ENCODE peak calls at places on chromosomes 6 and 20, in four cellular contexts. X is IMR-90, A is K562, J is HepG2. E is an unnamed sample.

GRCh38 chr6:132147530-132148011 is 196.4 kb upstream of the CCN2 start:
- DNase-seq in X (peak), A (no peak), J (no peak), E (no peak)

GRCh38 chr6:85008311-85009015 is 244.1 kb upstream of the TBX18 start:
- DNase-seq in X (peak), A (no peak), J (no peak), E (no peak)

GRCh38 chr20:56629464-56630085 is 469 bp downstream of the TFAP2C start:
- DNase-seq in X (no peak), A (no peak), J (no peak), E (peak)

GRCh38 chr6:30890646-30891449 is 6.5 kb downstream of the DDR1 start:
- DNase-seq in X (no peak), A (no peak), J (no peak), E (no peak)

GRCh38 chr20:51703446-51704287 is 64.5 kb downstream of the ATP9A start:
- DNase-seq in X (no peak), A (no peak), J (peak), E (peak)

GRCh38 chr6:64330694-64331309 is 695.2 kb downstream of the PHF3 start:
- DNase-seq in X (peak), A (no peak), J (peak), E (no peak)

GRCh38 chr6:127554435-127555006 is 22.5 kb upstream of the C6orf58 start:
- DNase-seq in X (peak), A (no peak), J (peak), E (peak)

GRCh38 chr6:23228439-23229024 is 659.2 kb downstream of the HDGFL1 start:
- DNase-seq in X (peak), A (no peak), J (no peak), E (no peak)

GRCh38 chr20:63553933-63554290 is at the start of gene FNDC11:
- DNase-seq in X (no peak), A (peak), J (no peak), E (no peak)

GRCh38 chr20:39853664-39854063 is 835.4 kb downstream of the MAFB start:
- DNase-seq in X (peak), A (no peak), J (no peak), E (no peak)

GRCh38 chr6:97958143-97958542 is 675.1 kb upstream of the MMS22L start:
- DNase-seq in X (no peak), A (no peak), J (no peak), E (peak)

GRCh38 chr6:166758136-166758704 is 131.2 kb upstream of the RPS6KA2 start:
- DNase-seq in X (no peak), A (no peak), J (no peak), E (no peak)

GRCh38 chr20:63863021-63863797 is 1.9 kb upstream of the TPD52L2 start:
- DNase-seq in X (no peak), A (no peak), J (peak), E (no peak)

GRCh38 chr6:16704706-16705402 is 56.4 kb downstream of the ATXN1 start:
- DNase-seq in X (peak), A (no peak), J (no peak), E (no peak)

GRCh38 chr6:7053125-7053784 is 54.5 kb upstream of the RREB1 start:
- DNase-seq in X (no peak), A (peak), J (no peak), E (no peak)

GRCh38 chr20:62011938-62012534 is 53.6 kb downstream of the TAF4 start:
- DNase-seq in X (no peak), A (no peak), J (no peak), E (no peak)

GRCh38 chr6:28330033-28330432 is 5.9 kb downstream of the ZSCAN31 start:
- DNase-seq in X (no peak), A (no peak), J (no peak), E (no peak)

GRCh38 chr20:41391587-41392001 is 25.0 kb upstream of the EMILIN3 start:
- DNase-seq in X (no peak), A (no peak), J (no peak), E (no peak)

GRCh38 chr6:88633782-88634181 is 329.6 kb downstream of the RNGTT start:
- DNase-seq in X (no peak), A (no peak), J (no peak), E (no peak)

GRCh38 chr6:53011993-53012392 is 16.9 kb upstream of the GSTA4 start:
- DNase-seq in X (peak), A (no peak), J (no peak), E (no peak)
- TF ChIP-seq SMC3 in X (no peak), A (no peak), J (no peak), E (no peak)

GRCh38 chr20:1657556-1658334 is at the start of gene SIRPG:
- DNase-seq in X (no peak), A (no peak), J (no peak), E (no peak)
- TF ChIP-seq MAZ in X (no peak), A (no peak), J (no peak), E (no peak)

DNA sequence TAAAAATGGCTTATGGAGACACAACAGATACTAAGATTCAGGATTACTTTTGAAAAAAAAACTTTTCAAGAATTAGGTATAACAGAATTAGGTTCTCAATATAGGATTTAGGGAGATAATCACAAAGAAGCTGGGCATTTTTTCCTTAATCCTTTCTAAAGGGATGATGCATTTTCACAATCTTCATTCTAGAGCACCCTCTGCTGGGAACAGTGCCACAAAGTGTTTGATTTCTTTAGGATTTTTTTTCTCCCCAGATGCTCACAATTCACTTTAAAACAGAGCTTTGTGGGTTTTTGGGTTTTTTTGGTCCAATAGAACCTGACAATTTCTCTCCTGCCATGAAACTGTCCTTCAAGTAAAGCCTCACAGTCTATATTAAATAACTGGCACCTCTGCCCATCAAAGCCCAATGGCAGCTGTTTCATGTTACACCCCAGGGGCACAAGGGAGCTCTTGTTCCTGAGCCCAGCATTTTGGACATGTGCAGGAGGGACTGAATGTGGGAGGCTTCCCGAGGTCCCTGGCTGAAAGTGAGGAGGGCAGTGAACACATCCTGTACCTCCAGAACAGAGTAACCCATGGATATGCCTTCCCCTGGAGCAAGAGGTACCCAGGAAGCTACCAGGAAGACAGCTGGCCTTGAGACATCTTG is 39.7 kb downstream of the PREP start:
- DNase-seq in X (peak), A (no peak), J (no peak), E (no peak)
- TF ChIP-seq SMC3 in X (peak), A (no peak), J (peak), E (peak)

GRCh38 chr6:160081398-160081797 is 40.2 kb upstream of the SLC22A1 start:
- DNase-seq in X (no peak), A (no peak), J (no peak), E (no peak)
- TF ChIP-seq MAZ in X (no peak), A (no peak), J (no peak), E (no peak)

GRCh38 chr6:116773886-116774285 is 8.4 kb upstream of the FAM162B start:
- DNase-seq in X (no peak), A (no peak), J (no peak), E (no peak)

GRCh38 chr6:116783852-116784251 is 18.3 kb upstream of the FAM162B start:
- DNase-seq in X (peak), A (no peak), J (no peak), E (no peak)

DNA sequence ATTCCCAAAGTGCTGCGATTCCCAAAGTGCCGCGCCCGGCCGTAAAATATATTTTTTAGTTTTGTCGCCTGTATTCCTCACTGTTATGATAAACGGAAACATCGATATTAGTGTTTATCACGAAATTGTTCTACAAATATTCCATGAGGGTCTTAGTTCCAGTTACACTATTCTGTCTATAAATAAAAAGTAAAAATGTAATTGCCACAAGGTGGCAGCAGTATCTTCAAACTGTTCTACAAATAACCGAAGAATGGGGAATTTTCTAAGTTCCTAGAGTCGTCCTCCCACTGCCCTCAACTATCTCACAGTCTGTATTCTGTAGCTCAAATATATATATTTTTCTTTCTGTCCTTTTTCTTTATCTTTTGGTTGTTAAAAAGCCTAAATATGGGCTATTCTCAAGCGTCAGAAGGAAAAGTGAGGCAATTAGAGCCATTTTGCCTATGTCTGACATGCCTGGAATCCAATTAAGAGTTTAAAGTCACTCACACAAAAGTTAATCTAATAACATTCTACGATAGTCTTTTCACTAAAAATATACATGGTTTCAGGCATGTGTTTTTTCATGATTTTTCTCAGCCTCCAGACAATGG is 14.1 kb upstream of the FAM162B start:
- DNase-seq in X (peak), A (peak), J (peak), E (peak)
- TF ChIP-seq SMC3 in X (peak), A (peak), J (peak), E (peak)

GRCh38 chr6:9197726-9198125 is 762.4 kb upstream of the SLC35B3 start:
- DNase-seq in X (no peak), A (no peak), J (no peak), E (no peak)

GRCh38 chr6:9205645-9206044 is 770.3 kb upstream of the SLC35B3 start:
- DNase-seq in X (no peak), A (no peak), J (no peak), E (no peak)

GRCh38 chr6:9204171-9204570 is 768.8 kb upstream of the SLC35B3 start:
- DNase-seq in X (peak), A (no peak), J (no peak), E (no peak)

GRCh38 chr6:9195322-9195721 is 760.0 kb upstream of the SLC35B3 start:
- DNase-seq in X (no peak), A (no peak), J (no peak), E (no peak)

GRCh38 chr6:9200712-9201111 is 765.4 kb upstream of the SLC35B3 start:
- DNase-seq in X (no peak), A (no peak), J (no peak), E (no peak)
- TF ChIP-seq MAZ in X (no peak), A (no peak), J (no peak), E (no peak)

DNA sequence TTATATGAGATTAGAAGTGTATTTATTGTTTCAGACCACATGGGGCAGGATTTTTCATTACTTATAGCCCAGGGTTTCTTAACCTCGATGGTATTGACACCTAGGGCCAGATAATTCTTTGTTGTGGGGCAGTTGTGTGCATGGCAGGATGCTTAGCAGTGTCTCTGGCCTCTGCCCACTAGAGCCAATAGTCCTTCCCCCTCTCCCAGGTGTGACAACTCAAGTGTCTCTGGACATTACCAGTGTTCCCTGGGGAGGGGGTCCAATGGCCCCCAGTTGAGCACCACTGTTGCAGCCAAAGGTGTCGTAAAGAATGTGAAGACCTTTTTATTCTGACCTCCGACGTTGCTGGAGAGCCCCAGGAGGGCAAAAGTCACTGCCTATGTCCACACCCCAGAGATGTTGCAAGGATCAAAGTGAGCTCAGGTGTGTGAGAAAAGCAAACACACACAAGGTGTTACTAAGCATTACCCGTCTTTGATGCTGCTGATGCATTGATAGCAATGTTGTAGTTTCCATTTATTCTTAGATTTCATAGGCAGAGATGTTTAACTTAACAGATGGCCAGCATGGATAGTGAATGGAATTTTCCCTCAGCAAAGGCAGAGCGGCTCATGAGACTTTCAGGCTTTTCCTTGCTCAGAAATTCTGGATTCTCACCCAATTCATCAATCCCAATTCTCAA is 22.2 kb downstream of the BANF2 start:
- DNase-seq in X (no peak), A (peak), J (peak), E (no peak)
- TF ChIP-seq SMC3 in X (no peak), A (no peak), J (peak), E (no peak)

GRCh38 chr6:19723533-19723932 is 113.6 kb upstream of the ID4 start:
- DNase-seq in X (peak), A (no peak), J (no peak), E (peak)
- TF ChIP-seq MAZ in X (no peak), A (no peak), J (no peak), E (no peak)

GRCh38 chr6:33813960-33814662 is 10.3 kb upstream of the MLN start:
- DNase-seq in X (no peak), A (no peak), J (no peak), E (no peak)
- TF ChIP-seq SMC3 in X (no peak), A (no peak), J (no peak), E (no peak)

E was measured in A549.